ENCODE peak calls at places on chromosomes 6 and 20, in ten cellular contexts. Y is transverse colon, N is K562, T is H1, B is Panc1, R is sigmoid colon, S is GM23338, U is GM12878, J is HCT116, M is breast epithelium. Q is an unnamed sample. For H3K4me1, the result is how much of the 10 kb centered on the place peaks cover.

GRCh38 chr6:72624557-72625160 is 2.8 kb downstream of the KCNQ5 start:
- DNase-seq in Y (no peak), N (peak), T (no peak), B (no peak), R (no peak), S (peak), U (peak), J (no peak), M (no peak), Q (no peak)

GRCh38 chr6:105200133-105200730 is 20.4 kb upstream of the POPDC3 start:
- DNase-seq in Y (no peak), N (no peak), T (no peak), B (no peak), R (no peak), S (no peak), U (no peak), J (no peak), M (no peak), Q (no peak)

GRCh38 chr20:52060794-52061714 is 130.5 kb downstream of the ZFP64 start:
- DNase-seq in Y (no peak), N (no peak), T (no peak), B (peak), R (no peak), S (peak), U (no peak), J (peak), M (no peak), Q (no peak)

GRCh38 chr6:137258170-137258569 is 39.0 kb upstream of the IFNGR1 start:
- DNase-seq in Y (no peak), N (no peak), T (no peak), B (no peak), R (no peak), S (no peak), U (no peak), J (no peak), M (no peak), Q (no peak)

GRCh38 chr6:170085475-170086401 is 205.1 kb downstream of the DLL1 start:
- DNase-seq in Y (peak), N (no peak), T (no peak), B (no peak), R (peak), S (no peak), U (no peak), J (no peak), M (no peak), Q (no peak)

GRCh38 chr6:167437888-167438484 is 113.1 kb downstream of the TTLL2 start:
- DNase-seq in Y (no peak), N (no peak), T (no peak), B (no peak), R (no peak), S (no peak), U (no peak), J (no peak), M (no peak), Q (peak)

GRCh38 chr6:149961728-149962425 is 1.9 kb upstream of the ULBP1 start:
- DNase-seq in Y (no peak), N (no peak), T (no peak), B (no peak), R (no peak), S (peak), U (no peak), J (peak), M (no peak), Q (no peak)

GRCh38 chr6:108953681-108954080 is 105.5 kb downstream of the ARMC2 start:
- DNase-seq in Y (no peak), N (no peak), T (no peak), B (no peak), R (no peak), S (no peak), U (no peak), J (no peak), M (no peak), Q (no peak)

GRCh38 chr6:81694214-81694613 is 58.3 kb downstream of the TENT5A start:
- DNase-seq in Y (no peak), N (no peak), T (no peak), B (no peak), R (no peak), S (no peak), U (no peak), J (no peak), M (no peak), Q (no peak)

GRCh38 chr6:44237813-44238433 is 9.0 kb upstream of the HSP90AB1 start:
- DNase-seq in Y (peak), N (peak), T (no peak), B (no peak), R (peak), S (peak), U (no peak), J (no peak), M (peak), Q (peak)

GRCh38 chr6:23413327-23414203 is 712.5 kb upstream of the NRSN1 start:
- DNase-seq in Y (no peak), N (no peak), T (no peak), B (no peak), R (no peak), S (no peak), U (no peak), J (no peak), M (no peak), Q (no peak)

GRCh38 chr6:128069180-128069579 is 168.3 kb upstream of the THEMIS start:
- DNase-seq in Y (no peak), N (no peak), T (no peak), B (no peak), R (no peak), S (no peak), U (no peak), J (no peak), M (no peak), Q (no peak)

GRCh38 chr6:5012531-5012930 is 8.7 kb upstream of the RPP40 start:
- DNase-seq in Y (no peak), N (no peak), T (no peak), B (no peak), R (no peak), S (no peak), U (no peak), J (no peak), M (no peak), Q (no peak)

GRCh38 chr6:161272600-161273355 is 1.1 kb downstream of the AGPAT4 start:
- DNase-seq in Y (no peak), N (no peak), T (no peak), B (no peak), R (peak), S (peak), U (no peak), J (peak), M (no peak), Q (peak)

GRCh38 chr6:137240168-137240567 is 21.0 kb upstream of the IFNGR1 start:
- DNase-seq in Y (peak), N (no peak), T (no peak), B (no peak), R (peak), S (no peak), U (no peak), J (no peak), M (no peak), Q (peak)

GRCh38 chr20:33702861-33703260 is 16.7 kb upstream of the E2F1 start:
- DNase-seq in Y (no peak), N (no peak), T (no peak), B (no peak), R (peak), S (no peak), U (no peak), J (no peak), M (no peak), Q (no peak)

GRCh38 chr6:72272958-72273357 is 348.9 kb upstream of the KCNQ5 start:
- DNase-seq in Y (no peak), N (no peak), T (no peak), B (no peak), R (no peak), S (no peak), U (no peak), J (no peak), M (no peak), Q (no peak)

GRCh38 chr6:99836471-99836870 is 157.6 kb downstream of the MCHR2 start:
- DNase-seq in Y (no peak), N (no peak), T (no peak), B (no peak), R (no peak), S (no peak), U (no peak), J (no peak), M (no peak), Q (no peak)

GRCh38 chr6:115976321-115976870 is 84.3 kb downstream of the FRK start:
- DNase-seq in Y (no peak), N (no peak), T (no peak), B (no peak), R (no peak), S (no peak), U (no peak), J (no peak), M (no peak), Q (no peak)

GRCh38 chr6:52815167-52816092 is 11.8 kb upstream of the GSTA1 start:
- DNase-seq in Y (peak), N (peak), T (peak), B (peak), R (peak), S (peak), U (no peak), J (peak), M (no peak), Q (no peak)

GRCh38 chr20:19460386-19460785 is 247.9 kb downstream of the SLC24A3 start:
- DNase-seq in Y (no peak), N (no peak), T (no peak), B (no peak), R (peak), S (no peak), U (no peak), J (no peak), M (no peak), Q (no peak)

GRCh38 chr6:155399062-155399746 is 56.4 kb downstream of the NOX3 start:
- DNase-seq in Y (no peak), N (no peak), T (no peak), B (no peak), R (no peak), S (no peak), U (no peak), J (no peak), M (no peak), Q (no peak)

GRCh38 chr6:4774715-4775590 is 1.3 kb upstream of the CDYL start:
- DNase-seq in Y (peak), N (no peak), T (no peak), B (no peak), R (peak), S (peak), U (no peak), J (no peak), M (no peak), Q (no peak)

GRCh38 chr6:154569136-154569862 is 58.8 kb upstream of the CNKSR3 start:
- DNase-seq in Y (no peak), N (no peak), T (no peak), B (no peak), R (no peak), S (no peak), U (no peak), J (no peak), M (no peak), Q (no peak)

GRCh38 chr20:25281541-25281991 is 33.7 kb downstream of the PYGB start:
- DNase-seq in Y (peak), N (no peak), T (no peak), B (no peak), R (peak), S (no peak), U (peak), J (no peak), M (peak), Q (no peak)

GRCh38 chr6:164072240-164072666 is 657.7 kb downstream of the QKI start:
- DNase-seq in Y (no peak), N (no peak), T (no peak), B (no peak), R (no peak), S (no peak), U (no peak), J (no peak), M (no peak), Q (no peak)

GRCh38 chr6:164068533-164068932 is 654.0 kb downstream of the QKI start:
- DNase-seq in Y (no peak), N (no peak), T (no peak), B (no peak), R (no peak), S (no peak), U (no peak), J (no peak), M (no peak), Q (no peak)

GRCh38 chr6:164069352-164070022 is 655.0 kb downstream of the QKI start:
- DNase-seq in Y (no peak), N (no peak), T (no peak), B (no peak), R (peak), S (no peak), U (no peak), J (no peak), M (no peak), Q (no peak)
- TF ChIP-seq POLR2AphosphoS5 in Y (no peak), N (no peak), T (no peak), B (no peak), R (no peak), S (no peak), U (no peak), J (no peak), M (no peak), Q (peak)

GRCh38 chr20:50339196-50339901 is 148.7 kb downstream of the CEBPB start:
- DNase-seq in Y (no peak), N (no peak), T (no peak), B (no peak), R (peak), S (no peak), U (no peak), J (no peak), M (no peak), Q (no peak)
- H3K4me3 ChIP-seq in Y (no peak), N (no peak), T (no peak), B (no peak), R (no peak), S (no peak), U (peak), J (no peak), M (no peak), Q (no peak)

GRCh38 chr6:34093854-34094430 is 51.9 kb downstream of the GRM4 start:
- DNase-seq in Y (no peak), N (no peak), T (no peak), B (no peak), R (no peak), S (no peak), U (no peak), J (no peak), M (no peak), Q (no peak)

GRCh38 chr6:34096193-34096592 is 49.7 kb downstream of the GRM4 start:
- DNase-seq in Y (no peak), N (no peak), T (no peak), B (no peak), R (no peak), S (no peak), U (no peak), J (no peak), M (no peak), Q (no peak)

GRCh38 chr6:34094474-34095135 is 51.3 kb downstream of the GRM4 start:
- DNase-seq in Y (no peak), N (no peak), T (no peak), B (no peak), R (no peak), S (no peak), U (no peak), J (no peak), M (no peak), Q (no peak)

GRCh38 chr6:34095136-34095505 is 50.8 kb downstream of the GRM4 start:
- DNase-seq in Y (no peak), N (no peak), T (no peak), B (no peak), R (no peak), S (no peak), U (no peak), J (no peak), M (no peak), Q (no peak)

GRCh38 chr6:34095741-34096140 is 50.1 kb downstream of the GRM4 start:
- DNase-seq in Y (no peak), N (no peak), T (no peak), B (no peak), R (no peak), S (no peak), U (no peak), J (no peak), M (no peak), Q (no peak)
- H3K4me1 ChIP-seq in Y (under half), N (under half), T (under half), B (under half), R (under half), S (under half), U (under half), J (under half), M (under half), Q (under half)

GRCh38 chr20:36573103-36573797 is at the start of gene TGIF2:
- DNase-seq in Y (peak), N (peak), T (peak), B (no peak), R (peak), S (peak), U (peak), J (peak), M (peak), Q (no peak)
- TF ChIP-seq POLR2AphosphoS5 in Y (peak), N (no peak), T (no peak), B (peak), R (no peak), S (peak), U (peak), J (peak), M (no peak), Q (peak)

GRCh38 chr6:3742426-3743344 is 8.8 kb downstream of the PXDC1 start:
- DNase-seq in Y (peak), N (peak), T (peak), B (no peak), R (peak), S (peak), U (no peak), J (peak), M (peak), Q (peak)
- H3K4me3 ChIP-seq in Y (no peak), N (no peak), T (no peak), B (peak), R (peak), S (no peak), U (no peak), J (peak), M (peak), Q (peak)

GRCh38 chr6:36745283-36745682 is 47.7 kb downstream of the RAB44 start:
- DNase-seq in Y (no peak), N (no peak), T (no peak), B (no peak), R (no peak), S (no peak), U (no peak), J (no peak), M (no peak), Q (no peak)
- H3K4me1 ChIP-seq in Y (under half), N (under half), T (under half), B (under half), R (under half), S (under half), U (under half), J (under half), M (under half), Q (under half)